ENCODE peak calls at places on chromosomes 11 and 22, in ten cellular contexts. U is K562, R is transverse colon, W is prostate gland, H is suprapubic skin, C is HCT116, S is sigmoid colon, L is endothelial cell of umbilical vein, A is stomach, I is Panc1. T is an unnamed sample.
A peak's percentile ranks its signal among the peaks of the same experiment; 100 is the strongest.

GRCh38 chr22:23984430-23984829 is 4.5 kb downstream of the GSTT2 start:
- DNase-seq in U (no peak), R (no peak), W (no peak), H (no peak), C (peak; percentile 48), S (no peak), L (peak; percentile 34), A (no peak), I (no peak), T (no peak)

GRCh38 chr22:32830473-32830872 is 29.0 kb downstream of the TIMP3 start:
- DNase-seq in U (no peak), R (no peak), W (no peak), H (no peak), C (no peak), S (peak; percentile 74), L (peak; percentile 58), A (no peak), I (no peak), T (peak; percentile 62)

GRCh38 chr22:35641494-35642120 is 6.6 kb upstream of the APOL6 start:
- DNase-seq in U (no peak), R (no peak), W (no peak), H (no peak), C (no peak), S (peak; percentile 44), L (no peak), A (no peak), I (no peak), T (no peak)

GRCh38 chr11:120305286-120305685 is 19.8 kb upstream of the TLCD5 start:
- DNase-seq in U (peak; percentile 42), R (peak; percentile 58), W (no peak), H (no peak), C (no peak), S (no peak), L (no peak), A (peak; percentile 52), I (no peak), T (no peak)

GRCh38 chr22:47816121-47816915 is 1053.9 kb downstream of the TBC1D22A start:
- DNase-seq in U (no peak), R (no peak), W (no peak), H (no peak), C (no peak), S (no peak), L (no peak), A (no peak), I (no peak), T (no peak)

GRCh38 chr22:49306632-49306975 is 521.1 kb downstream of the BRD1 start:
- DNase-seq in U (no peak), R (no peak), W (no peak), H (peak; percentile 69), C (no peak), S (peak; percentile 56), L (no peak), A (peak; percentile 18), I (no peak), T (peak; percentile 30)

GRCh38 chr11:60348116-60348515 is 21.1 kb downstream of the MS4A6E start:
- DNase-seq in U (no peak), R (no peak), W (no peak), H (no peak), C (no peak), S (no peak), L (no peak), A (no peak), I (no peak), T (no peak)

GRCh38 chr11:8345179-8345578 is 81.5 kb upstream of the LMO1 start:
- DNase-seq in U (no peak), R (no peak), W (no peak), H (no peak), C (no peak), S (no peak), L (no peak), A (no peak), I (no peak), T (no peak)

GRCh38 chr11:132520199-132520598 is 1012.1 kb downstream of the OPCML start:
- DNase-seq in U (no peak), R (no peak), W (no peak), H (no peak), C (no peak), S (no peak), L (no peak), A (no peak), I (no peak), T (no peak)

GRCh38 chr11:70065318-70066135 is 12.6 kb upstream of the ANO1 start:
- DNase-seq in U (no peak), R (no peak), W (no peak), H (peak; percentile 75), C (no peak), S (peak; percentile 48), L (no peak), A (no peak), I (no peak), T (no peak)

GRCh38 chr11:83724704-83725114 is 438.5 kb upstream of the CCDC90B start:
- DNase-seq in U (no peak), R (no peak), W (peak; percentile 80), H (no peak), C (no peak), S (no peak), L (no peak), A (peak; percentile 78), I (no peak), T (peak; percentile 62)

GRCh38 chr11:95230054-95231034 is 658 bp downstream of the SESN3 start:
- DNase-seq in U (peak; percentile 30), R (peak; percentile 24), W (peak; percentile 14), H (peak; percentile 82), C (no peak), S (peak; percentile 64), L (peak; percentile 34), A (no peak), I (no peak), T (peak; percentile 21)

GRCh38 chr11:93659841-93660240 is 1.6 kb upstream of the CEP295 start:
- DNase-seq in U (no peak), R (no peak), W (no peak), H (no peak), C (no peak), S (no peak), L (no peak), A (no peak), I (no peak), T (no peak)

GRCh38 chr22:48741540-48741939 is 1086.1 kb downstream of the BRD1 start:
- DNase-seq in U (no peak), R (no peak), W (no peak), H (peak; percentile 70), C (no peak), S (no peak), L (no peak), A (peak; percentile 9), I (no peak), T (peak; percentile 35)

GRCh38 chr11:69298778-69299461 is 5.0 kb downstream of the MYEOV start:
- DNase-seq in U (no peak), R (no peak), W (no peak), H (peak; percentile 69), C (no peak), S (no peak), L (no peak), A (no peak), I (no peak), T (no peak)

GRCh38 chr22:40718250-40719204 is 39.2 kb downstream of the MCHR1 start:
- DNase-seq in U (no peak), R (no peak), W (no peak), H (no peak), C (no peak), S (no peak), L (no peak), A (no peak), I (no peak), T (no peak)

GRCh38 chr22:40716116-40716515 is 36.8 kb downstream of the MCHR1 start:
- DNase-seq in U (no peak), R (no peak), W (no peak), H (no peak), C (no peak), S (no peak), L (no peak), A (no peak), I (no peak), T (no peak)

GRCh38 chr22:40721266-40721665 is 42.0 kb downstream of the MCHR1 start:
- DNase-seq in U (no peak), R (no peak), W (no peak), H (no peak), C (no peak), S (no peak), L (no peak), A (no peak), I (no peak), T (no peak)

GRCh38 chr22:40720538-40721256 is 41.4 kb downstream of the MCHR1 start:
- DNase-seq in U (no peak), R (no peak), W (no peak), H (no peak), C (no peak), S (no peak), L (no peak), A (no peak), I (no peak), T (no peak)

DNA sequence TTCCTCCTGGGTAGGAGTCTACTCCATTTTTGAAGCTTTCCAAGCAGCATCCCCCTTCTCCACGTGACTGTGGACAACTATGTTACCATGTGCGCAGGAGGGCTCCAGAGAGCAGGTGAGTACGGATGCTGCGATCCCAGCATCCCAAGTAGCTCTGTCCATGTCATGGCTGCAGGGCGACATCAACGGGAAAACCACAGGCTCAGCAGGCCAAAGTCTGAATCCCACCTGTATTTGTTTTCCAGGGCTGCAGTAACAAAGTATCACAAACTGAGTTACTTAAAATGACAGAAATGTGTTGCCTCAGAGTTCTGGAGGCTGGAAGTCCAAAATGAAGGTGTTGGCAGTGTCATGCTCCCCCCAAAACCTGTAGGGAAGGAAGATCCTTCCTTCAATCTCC is 40.3 kb downstream of the MCHR1 start:
- DNase-seq in U (no peak), R (no peak), W (no peak), H (no peak), C (no peak), S (no peak), L (no peak), A (no peak), I (no peak), T (no peak)
- H3K4me1 ChIP-seq in U (no peaks in the 10 kb centered on the region), R (peaks cover 5% of the 10 kb centered on the region), W (no peaks in the 10 kb centered on the region), H (peaks cover 14% of the 10 kb centered on the region), C (peaks cover 24% of the 10 kb centered on the region), S (no peaks in the 10 kb centered on the region), L (no peaks in the 10 kb centered on the region), A (peaks cover 11% of the 10 kb centered on the region), I (peaks cover 12% of the 10 kb centered on the region), T (no peaks in the 10 kb centered on the region)

GRCh38 chr11:36282926-36283325 is 6.3 kb downstream of the COMMD9 start:
- DNase-seq in U (no peak), R (no peak), W (no peak), H (no peak), C (no peak), S (no peak), L (no peak), A (no peak), I (no peak), T (no peak)
- TF ChIP-seq POLR2AphosphoS5 in U (no peak), R (no peak), W (no peak), H (no peak), C (no peak), S (no peak), L (no peak), A (no peak), I (no peak), T (no peak)

GRCh38 chr11:58578136-58578634 is 678 bp upstream of the ZFP91 start:
- DNase-seq in U (peak; percentile 81), R (peak; percentile 97), W (peak; percentile 96), H (peak; percentile 98), C (peak; percentile 97), S (peak; percentile 98), L (peak; percentile 99), A (peak; percentile 95), I (peak; percentile 96), T (peak; percentile 97)
- H3K4me1 ChIP-seq in U (peaks cover 22% of the 10 kb centered on the region), R (peaks cover 64% of the 10 kb centered on the region), W (peaks cover 3% of the 10 kb centered on the region), H (peaks cover 74% of the 10 kb centered on the region), C (peaks cover 33% of the 10 kb centered on the region), S (no peaks in the 10 kb centered on the region), L (peaks cover 51% of the 10 kb centered on the region), A (peaks cover 77% of the 10 kb centered on the region), I (peaks cover 43% of the 10 kb centered on the region), T (peaks cover 34% of the 10 kb centered on the region)

GRCh38 chr11:125167292-125167953 is 2.9 kb downstream of the PKNOX2 start:
- DNase-seq in U (no peak), R (no peak), W (no peak), H (no peak), C (no peak), S (peak; percentile 77), L (no peak), A (no peak), I (no peak), T (no peak)
- TF ChIP-seq POLR2AphosphoS5 in U (no peak), R (peak; percentile 33), W (no peak), H (no peak), C (no peak), S (peak; percentile 72), L (no peak), A (no peak), I (no peak), T (no peak)